ENCODE peak calls at places on chromosomes 7 and 10, in ten cellular contexts. Q is MCF 10A, F is upper lobe of right lung, U is heart left ventricle, R is fibroblast of lung, P is bronchial epithelial cell, M is colonic mucosa, E is prostate gland, H is PC-9, Z is mammary epithelial cell. D is an unnamed sample.

GRCh38 chr7:131370523-131370968 is 42.9 kb downstream of the MKLN1 start:
- DNase-seq in Q (peak), F (no peak), U (no peak), R (peak), P (peak), M (no peak), E (no peak), H (peak), Z (peak), D (no peak)

GRCh38 chr7:47008461-47008860 is 573.5 kb downstream of the TNS3 start:
- DNase-seq in Q (no peak), F (no peak), U (no peak), R (no peak), P (no peak), M (no peak), E (no peak), H (no peak), Z (no peak), D (no peak)

GRCh38 chr7:10821156-10821555 is 152.5 kb upstream of the PHF14 start:
- DNase-seq in Q (no peak), F (no peak), U (no peak), R (no peak), P (no peak), M (no peak), E (no peak), H (no peak), Z (no peak), D (peak)

GRCh38 chr10:106900041-106900674 is 264.3 kb downstream of the SORCS1 start:
- DNase-seq in Q (no peak), F (no peak), U (no peak), R (no peak), P (no peak), M (no peak), E (no peak), H (no peak), Z (no peak), D (no peak)

GRCh38 chr10:489335-489734 is 200.1 kb downstream of the DIP2C start:
- DNase-seq in Q (no peak), F (peak), U (peak), R (no peak), P (no peak), M (no peak), E (no peak), H (no peak), Z (no peak), D (no peak)

GRCh38 chr10:72736176-72736795 is 44.3 kb downstream of the MCU start:
- DNase-seq in Q (no peak), F (no peak), U (no peak), R (peak), P (peak), M (no peak), E (no peak), H (no peak), Z (no peak), D (peak)

GRCh38 chr10:3783721-3784432 is 1.1 kb downstream of the KLF6 start:
- DNase-seq in Q (peak), F (no peak), U (peak), R (peak), P (peak), M (peak), E (peak), H (peak), Z (peak), D (no peak)

GRCh38 chr10:74058658-74059057 is 60.7 kb downstream of the VCL start:
- DNase-seq in Q (no peak), F (no peak), U (no peak), R (peak), P (no peak), M (no peak), E (no peak), H (no peak), Z (no peak), D (no peak)

GRCh38 chr7:103343758-103344452 is 662 bp downstream of the DNAJC2 start:
- DNase-seq in Q (peak), F (no peak), U (no peak), R (peak), P (peak), M (peak), E (no peak), H (peak), Z (peak), D (no peak)

GRCh38 chr7:41809487-41810257 is 106.8 kb upstream of the INHBA start:
- DNase-seq in Q (peak), F (no peak), U (no peak), R (peak), P (no peak), M (no peak), E (no peak), H (no peak), Z (peak), D (no peak)

GRCh38 chr7:3722396-3722846 is 421.4 kb downstream of the SDK1 start:
- DNase-seq in Q (no peak), F (no peak), U (no peak), R (peak), P (no peak), M (no peak), E (no peak), H (no peak), Z (no peak), D (no peak)

GRCh38 chr10:43126759-43127424 is 11.4 kb upstream of the CSGALNACT2 start:
- DNase-seq in Q (no peak), F (peak), U (no peak), R (no peak), P (no peak), M (peak), E (no peak), H (no peak), Z (no peak), D (no peak)

GRCh38 chr7:116588225-116588624 is 63.4 kb downstream of the CAV1 start:
- DNase-seq in Q (no peak), F (no peak), U (no peak), R (peak), P (no peak), M (no peak), E (no peak), H (peak), Z (peak), D (no peak)

GRCh38 chr7:101155303-101155702 is 1.0 kb downstream of the AP1S1 start:
- DNase-seq in Q (no peak), F (no peak), U (no peak), R (no peak), P (no peak), M (no peak), E (no peak), H (no peak), Z (no peak), D (no peak)

GRCh38 chr7:101153969-101154692 is at the start of gene AP1S1:
- DNase-seq in Q (peak), F (peak), U (peak), R (peak), P (peak), M (peak), E (peak), H (peak), Z (peak), D (peak)

GRCh38 chr7:101156277-101156676 is 2.0 kb downstream of the AP1S1 start:
- DNase-seq in Q (no peak), F (no peak), U (no peak), R (no peak), P (no peak), M (no peak), E (no peak), H (no peak), Z (no peak), D (no peak)

GRCh38 chr7:101156866-101157589 is 2.8 kb downstream of the AP1S1 start:
- DNase-seq in Q (peak), F (no peak), U (no peak), R (no peak), P (peak), M (peak), E (no peak), H (peak), Z (no peak), D (no peak)

GRCh38 chr7:101154693-101155102 is 422 bp downstream of the AP1S1 start:
- DNase-seq in Q (no peak), F (no peak), U (no peak), R (no peak), P (no peak), M (peak), E (no peak), H (peak), Z (no peak), D (no peak)
- TF ChIP-seq CTCF in Q (no peak), F (no peak), U (no peak), R (no peak), P (no peak), M (no peak), E (no peak), H (no peak), Z (no peak), D (no peak)

GRCh38 chr10:28097633-28098032 is 98.8 kb upstream of the ODAD2 start:
- DNase-seq in Q (no peak), F (no peak), U (no peak), R (no peak), P (no peak), M (no peak), E (no peak), H (no peak), Z (no peak), D (no peak)
- TF ChIP-seq CTCF in Q (no peak), F (no peak), U (no peak), R (no peak), P (no peak), M (no peak), E (no peak), H (no peak), Z (no peak), D (no peak)

GRCh38 chr10:13103554-13103953 is 3.6 kb downstream of the OPTN start:
- DNase-seq in Q (no peak), F (no peak), U (no peak), R (no peak), P (no peak), M (no peak), E (no peak), H (no peak), Z (no peak), D (no peak)

GRCh38 chr10:13099144-13099665 is 758 bp upstream of the OPTN start:
- DNase-seq in Q (peak), F (no peak), U (peak), R (peak), P (peak), M (peak), E (peak), H (peak), Z (peak), D (peak)

GRCh38 chr10:13102002-13102794 is 2.2 kb downstream of the OPTN start:
- DNase-seq in Q (no peak), F (no peak), U (no peak), R (peak), P (no peak), M (no peak), E (no peak), H (no peak), Z (no peak), D (no peak)

GRCh38 chr10:13100349-13101294 is 659 bp downstream of the OPTN start:
- DNase-seq in Q (peak), F (peak), U (peak), R (peak), P (peak), M (peak), E (peak), H (peak), Z (peak), D (no peak)

GRCh38 chr10:13099666-13100348 is at the start of gene OPTN:
- DNase-seq in Q (peak), F (peak), U (peak), R (peak), P (peak), M (peak), E (peak), H (peak), Z (peak), D (peak)
- TF ChIP-seq CTCF in Q (peak), F (peak), U (peak), R (peak), P (peak), M (peak), E (peak), H (peak), Z (peak), D (peak)

DNA sequence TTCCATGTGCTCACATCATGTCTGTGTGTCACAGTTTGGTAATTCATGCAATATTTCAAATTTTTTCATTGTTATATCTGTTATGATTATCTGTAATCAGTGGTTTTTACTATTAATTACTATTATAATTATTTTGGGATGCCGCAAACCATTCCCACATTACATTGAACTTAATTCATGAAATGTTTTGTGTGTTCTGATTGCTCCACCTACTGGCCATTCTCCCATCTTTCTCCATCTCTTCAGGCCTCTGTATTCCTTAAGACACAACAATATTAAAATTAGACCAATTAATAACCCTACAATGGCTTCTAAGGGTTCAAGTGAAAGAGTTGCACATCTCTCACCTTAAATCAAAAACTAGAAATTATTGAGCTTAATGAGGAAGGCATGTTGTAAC is 398.5 kb downstream of the PCDH15 start:
- DNase-seq in Q (peak), F (no peak), U (no peak), R (peak), P (peak), M (no peak), E (no peak), H (no peak), Z (peak), D (no peak)
- TF ChIP-seq CTCF in Q (peak), F (peak), U (no peak), R (peak), P (peak), M (no peak), E (peak), H (peak), Z (peak), D (peak)

DNA sequence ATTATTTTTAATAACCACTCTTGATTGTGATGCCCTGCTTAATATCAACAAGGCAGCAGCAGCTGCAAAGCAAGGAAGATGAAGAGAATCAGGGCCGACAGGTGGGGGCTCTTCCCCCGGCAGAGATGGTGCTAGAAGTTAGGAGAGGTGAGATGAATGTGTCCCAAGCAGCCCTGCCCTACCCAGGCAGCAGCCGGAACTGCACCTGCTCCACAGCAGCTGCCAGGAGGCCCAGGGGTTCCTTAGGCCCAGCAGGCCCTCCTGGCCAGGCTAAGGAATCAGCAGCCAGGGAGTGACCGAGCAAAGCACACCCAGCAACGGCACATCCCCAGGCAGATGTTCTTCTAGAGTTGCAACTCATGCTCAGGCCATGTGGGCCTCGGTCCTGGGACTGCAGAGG is 17.9 kb downstream of the AFAP1L2 start:
- DNase-seq in Q (no peak), F (no peak), U (no peak), R (no peak), P (no peak), M (no peak), E (no peak), H (no peak), Z (no peak), D (no peak)
- TF ChIP-seq CTCF in Q (no peak), F (no peak), U (no peak), R (no peak), P (peak), M (no peak), E (no peak), H (no peak), Z (peak), D (no peak)

DNA sequence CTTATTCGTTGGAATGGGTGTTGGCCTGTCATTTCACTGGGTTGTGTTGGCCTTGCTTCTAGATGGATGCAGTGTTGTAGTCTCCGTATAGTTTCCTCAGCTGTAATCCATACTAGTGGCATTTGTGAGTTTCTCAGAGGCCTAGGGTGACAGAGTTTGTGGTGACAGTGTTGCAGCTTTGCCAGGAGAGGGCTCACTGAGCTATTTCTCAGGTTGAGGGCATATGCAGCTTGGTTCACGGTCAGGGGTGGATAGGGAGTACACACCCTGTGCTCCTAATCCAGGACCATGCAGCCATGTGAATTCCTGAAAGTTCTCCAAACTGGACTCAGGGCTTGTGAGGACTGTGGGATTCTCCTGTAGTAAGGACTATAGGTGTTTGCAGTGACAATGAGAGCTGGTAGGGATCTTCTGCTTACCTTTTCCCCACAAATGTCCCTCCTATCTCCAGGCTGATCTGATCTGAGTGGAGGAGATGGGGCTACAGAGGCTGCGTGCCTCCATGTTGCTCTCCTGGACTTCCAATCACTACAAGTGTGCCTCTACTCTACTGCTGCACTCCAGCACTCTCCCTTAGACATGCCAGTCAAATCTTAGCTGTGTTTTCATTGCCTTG is 229.0 kb downstream of the STK31 start:
- DNase-seq in Q (peak), F (no peak), U (no peak), R (peak), P (peak), M (peak), E (peak), H (peak), Z (peak), D (no peak)
- TF ChIP-seq CTCF in Q (peak), F (peak), U (no peak), R (peak), P (peak), M (peak), E (no peak), H (peak), Z (peak), D (peak)

GRCh38 chr10:109922353-109922975 is 847 bp downstream of the XPNPEP1 start:
- DNase-seq in Q (no peak), F (no peak), U (no peak), R (no peak), P (no peak), M (no peak), E (no peak), H (no peak), Z (no peak), D (no peak)

GRCh38 chr10:109924100-109924499 is 789 bp upstream of the XPNPEP1 start:
- DNase-seq in Q (no peak), F (no peak), U (no peak), R (no peak), P (no peak), M (no peak), E (no peak), H (no peak), Z (no peak), D (no peak)

GRCh38 chr10:109924947-109925620 is 1.8 kb upstream of the XPNPEP1 start:
- DNase-seq in Q (no peak), F (no peak), U (no peak), R (no peak), P (no peak), M (no peak), E (no peak), H (no peak), Z (no peak), D (no peak)

GRCh38 chr10:109926141-109926745 is 2.9 kb upstream of the XPNPEP1 start:
- DNase-seq in Q (no peak), F (no peak), U (no peak), R (no peak), P (no peak), M (no peak), E (no peak), H (no peak), Z (no peak), D (no peak)

GRCh38 chr10:109922976-109923921 is at the start of gene XPNPEP1:
- DNase-seq in Q (peak), F (peak), U (peak), R (peak), P (peak), M (peak), E (peak), H (peak), Z (peak), D (peak)
- TF ChIP-seq CTCF in Q (no peak), F (no peak), U (no peak), R (no peak), P (no peak), M (no peak), E (no peak), H (no peak), Z (no peak), D (no peak)

GRCh38 chr7:6553460-6554044 is 2.3 kb upstream of the GRID2IP start:
- DNase-seq in Q (no peak), F (no peak), U (no peak), R (no peak), P (no peak), M (no peak), E (no peak), H (no peak), Z (no peak), D (no peak)

GRCh38 chr7:6556196-6556595 is 4.9 kb upstream of the GRID2IP start:
- DNase-seq in Q (peak), F (no peak), U (no peak), R (no peak), P (no peak), M (no peak), E (no peak), H (peak), Z (no peak), D (no peak)

GRCh38 chr7:6554848-6555247 is 3.6 kb upstream of the GRID2IP start:
- DNase-seq in Q (no peak), F (no peak), U (no peak), R (no peak), P (no peak), M (no peak), E (no peak), H (no peak), Z (no peak), D (no peak)

GRCh38 chr7:6559896-6560295 is 8.6 kb upstream of the GRID2IP start:
- DNase-seq in Q (no peak), F (no peak), U (no peak), R (no peak), P (no peak), M (no peak), E (no peak), H (no peak), Z (no peak), D (no peak)

DNA sequence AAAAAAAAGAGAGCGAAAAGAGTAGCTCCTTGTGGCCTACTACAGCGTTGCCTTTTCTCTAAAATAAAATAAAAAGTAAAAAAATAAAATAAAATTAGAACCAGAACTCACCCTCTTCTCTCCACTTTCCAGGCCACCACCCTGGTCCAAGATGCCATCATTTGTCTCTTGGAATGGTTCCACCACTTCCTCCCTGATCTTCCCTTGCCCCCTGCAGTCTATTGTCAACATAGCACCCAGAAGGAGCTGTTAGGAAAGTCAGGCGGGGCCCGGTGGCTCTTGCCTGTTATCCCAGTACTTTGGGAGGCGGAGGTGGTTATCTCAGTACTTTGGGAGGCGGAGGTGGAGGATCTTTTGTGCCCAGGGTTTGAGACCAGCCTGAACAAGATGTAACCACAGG is 7.6 kb upstream of the GRID2IP start:
- DNase-seq in Q (peak), F (no peak), U (no peak), R (peak), P (peak), M (peak), E (no peak), H (peak), Z (peak), D (no peak)
- TF ChIP-seq CTCF in Q (peak), F (peak), U (no peak), R (peak), P (peak), M (no peak), E (no peak), H (peak), Z (peak), D (peak)